ENCODE peak calls at places on chromosomes 1 and 21, in four cellular contexts. F, T, S and H are unnamed samples.

GRCh38 chr1:19009882-19010321 is 53.4 kb upstream of the IFFO2 start:
- DNase-seq in S (peak; percentile 97), F (peak; percentile 34), T (peak; percentile 98), H (peak; percentile 60)

GRCh38 chr1:56970280-56970679 is 4.5 kb upstream of the C8B start:
- DNase-seq in S (no peak), T (no peak), F (no peak), H (no peak)

GRCh38 chr1:56477164-56478111 is 101.9 kb downstream of the PLPP3 start:
- DNase-seq in F (no peak), S (peak; percentile 42), T (peak; percentile 63), H (peak; percentile 63)

GRCh38 chr1:229835226-229835625 is 209.2 kb downstream of the URB2 start:
- DNase-seq in F (no peak), S (no peak), T (no peak), H (no peak)

GRCh38 chr1:163227126-163227525 is 24.4 kb upstream of the RGS5 start:
- DNase-seq in F (no peak), T (no peak), S (no peak), H (no peak)

GRCh38 chr1:97243973-97244560 is 522.5 kb downstream of the PTBP2 start:
- DNase-seq in F (no peak), T (peak; percentile 9), S (peak; percentile 13), H (peak; percentile 25)

GRCh38 chr1:119160435-119160834 is 20.0 kb upstream of the WARS2 start:
- DNase-seq in T (no peak), S (no peak), F (no peak), H (no peak)

GRCh38 chr1:228827026-228827425 is 91.7 kb downstream of the RHOU start:
- DNase-seq in T (no peak), F (no peak), S (no peak), H (no peak)

GRCh38 chr1:27366113-27366410 is 699 bp downstream of the MAP3K6 start:
- DNase-seq in T (peak; percentile 53), F (peak; percentile 59), S (peak; percentile 71), H (peak; percentile 66)

GRCh38 chr1:45348966-45349677 is 8.9 kb upstream of the MUTYH start:
- DNase-seq in S (no peak), F (no peak), T (no peak), H (no peak)

GRCh38 chr1:68320349-68320748 is 88.0 kb upstream of the WLS start:
- DNase-seq in T (no peak), S (no peak), F (no peak), H (no peak)

GRCh38 chr1:48030696-48031365 is 33.6 kb upstream of the TRABD2B start:
- DNase-seq in S (no peak), F (no peak), T (no peak), H (no peak)

GRCh38 chr1:41381691-41382530 is 20.7 kb downstream of the FOXO6 start:
- DNase-seq in S (peak; percentile 70), F (peak; percentile 13), T (no peak), H (peak; percentile 25)

GRCh38 chr1:119510046-119510445 is 3.0 kb downstream of the HSD3B1 start:
- DNase-seq in T (no peak), S (no peak), F (no peak), H (no peak)

GRCh38 chr21:21436012-21436545 is 437.9 kb downstream of the NCAM2 start:
- DNase-seq in T (peak; percentile 61), F (no peak), S (peak; percentile 8), H (peak; percentile 29)

GRCh38 chr21:39666681-39667315 is 54.1 kb downstream of the B3GALT5 start:
- DNase-seq in S (no peak), F (no peak), T (no peak), H (no peak)

GRCh38 chr1:212482352-212483153 is 49.8 kb downstream of the NENF start:
- DNase-seq in T (peak; percentile 84), S (peak; percentile 96), F (no peak), H (peak; percentile 86)

GRCh38 chr1:38336308-38336707 is 289.7 kb upstream of the POU3F1 start:
- DNase-seq in T (no peak), F (no peak), S (no peak), H (no peak)

GRCh38 chr1:247360991-247361721 is 29.5 kb upstream of the ZNF496 start:
- DNase-seq in S (no peak), F (no peak), T (no peak), H (no peak)

GRCh38 chr1:214228976-214229375 is 52.0 kb upstream of the SMYD2 start:
- DNase-seq in F (no peak), T (no peak), S (no peak), H (no peak)

GRCh38 chr1:91075233-91076135 is 53.6 kb upstream of the ZNF644 start:
- DNase-seq in T (no peak), F (no peak), S (no peak), H (no peak)

GRCh38 chr21:15135867-15136629 is 71.2 kb upstream of the NRIP1 start:
- DNase-seq in F (no peak), S (no peak), T (no peak), H (no peak)

GRCh38 chr1:33244143-33244808 is 12.0 kb upstream of the ZNF362 start:
- DNase-seq in T (peak; percentile 25), F (peak; percentile 31), S (no peak), H (peak; percentile 44)

GRCh38 chr1:19345391-19345790 is 33.3 kb downstream of the SLC66A1 start:
- DNase-seq in F (no peak), T (no peak), S (no peak), H (no peak)

GRCh38 chr1:229118662-229119061 is 152.2 kb upstream of the RAB4A start:
- DNase-seq in T (no peak), F (no peak), S (no peak), H (no peak)

GRCh38 chr1:234875953-234876814 is 252.5 kb downstream of the TOMM20 start:
- DNase-seq in F (no peak), T (peak; percentile 41), S (no peak), H (peak; percentile 53)

GRCh38 chr21:17731554-17731953 is 87.6 kb downstream of the C21orf91 start:
- DNase-seq in S (no peak), F (no peak), T (no peak), H (no peak)

GRCh38 chr1:72567511-72567910 is 285.2 kb upstream of the NEGR1 start:
- DNase-seq in S (peak; percentile 2), T (peak; percentile 8), F (no peak), H (peak; percentile 6)

GRCh38 chr1:246946366-246946765 is 14.6 kb upstream of the AHCTF1 start:
- DNase-seq in F (no peak), T (no peak), S (no peak), H (no peak)

GRCh38 chr21:40841524-40842196 is 5.3 kb downstream of the DSCAM start:
- DNase-seq in T (peak; percentile 20), F (peak; percentile 33), S (peak; percentile 2), H (no peak)

GRCh38 chr1:5448486-5448885 is 543.7 kb downstream of the NPHP4 start:
- DNase-seq in F (no peak), T (no peak), S (no peak), H (no peak)

GRCh38 chr1:7478797-7479499 is 292.1 kb upstream of the VAMP3 start:
- DNase-seq in T (peak; percentile 96), S (no peak), F (no peak), H (peak; percentile 97)

GRCh38 chr21:43737158-43737950 is 18.4 kb downstream of the PDXK start:
- DNase-seq in S (no peak), T (no peak), F (no peak), H (no peak)

GRCh38 chr21:40466893-40467483 is 380.0 kb downstream of the DSCAM start:
- DNase-seq in S (peak; percentile 5), T (peak; percentile 12), F (peak; percentile 22), H (peak; percentile 13)

GRCh38 chr1:189429610-189430009 is 1048.1 kb downstream of the BRINP3 start:
- DNase-seq in S (peak; percentile 69), T (peak; percentile 10), F (peak; percentile 65), H (peak; percentile 72)

GRCh38 chr1:19327301-19327700 is 15.2 kb downstream of the SLC66A1 start:
- DNase-seq in F (no peak), S (no peak), T (no peak), H (no peak)